ENCODE peak calls at places on chromosomes 1 and 21, in nine cellular contexts. One of them, this sample, is unnamed.

GRCh38 chr1:101833312-101833711 is 163.4 kb downstream of the OLFM3 start:
- DNase-seq in fibroblast of lung: peak
- DNase-seq in astrocyte: peak
- DNase-seq in ovary: no peak
- DNase-seq in spleen: no peak
- DNase-seq in epithelial cell of prostate: no peak
- DNase-seq in pancreas: no peak
- DNase-seq in upper lobe of right lung: no peak
- DNase-seq in HCT116: no peak
- DNase-seq in this sample: no peak

GRCh38 chr1:186183219-186183618 is 191.8 kb downstream of the TPR start:
- DNase-seq in pancreas: no peak
- DNase-seq in spleen: no peak
- DNase-seq in ovary: no peak
- DNase-seq in astrocyte: peak
- DNase-seq in fibroblast of lung: peak
- DNase-seq in upper lobe of right lung: no peak
- DNase-seq in epithelial cell of prostate: peak
- DNase-seq in HCT116: peak
- DNase-seq in this sample: peak

GRCh38 chr1:41907446-41907845 is 11.3 kb downstream of the HIVEP3 start:
- DNase-seq in HCT116: no peak
- DNase-seq in upper lobe of right lung: no peak
- DNase-seq in epithelial cell of prostate: no peak
- DNase-seq in ovary: no peak
- DNase-seq in astrocyte: no peak
- DNase-seq in spleen: no peak
- DNase-seq in fibroblast of lung: no peak
- DNase-seq in pancreas: no peak
- DNase-seq in this sample: no peak

GRCh38 chr1:198678901-198679329 is 40.1 kb downstream of the PTPRC start:
- DNase-seq in fibroblast of lung: no peak
- DNase-seq in ovary: no peak
- DNase-seq in astrocyte: no peak
- DNase-seq in epithelial cell of prostate: no peak
- DNase-seq in pancreas: peak
- DNase-seq in upper lobe of right lung: no peak
- DNase-seq in HCT116: no peak
- DNase-seq in spleen: peak
- DNase-seq in this sample: no peak

GRCh38 chr1:41496080-41497055 is 11.9 kb upstream of the EDN2 start:
- DNase-seq in fibroblast of lung: peak
- DNase-seq in epithelial cell of prostate: no peak
- DNase-seq in pancreas: peak
- DNase-seq in spleen: peak
- DNase-seq in HCT116: peak
- DNase-seq in astrocyte: peak
- DNase-seq in ovary: peak
- DNase-seq in upper lobe of right lung: peak
- DNase-seq in this sample: peak

GRCh38 chr1:188070848-188071247 is 1242.1 kb downstream of the PLA2G4A start:
- DNase-seq in astrocyte: no peak
- DNase-seq in epithelial cell of prostate: no peak
- DNase-seq in fibroblast of lung: no peak
- DNase-seq in ovary: no peak
- DNase-seq in upper lobe of right lung: no peak
- DNase-seq in HCT116: no peak
- DNase-seq in spleen: no peak
- DNase-seq in pancreas: no peak
- DNase-seq in this sample: no peak

GRCh38 chr1:114015075-114015474 is 35.8 kb downstream of the OLFML3 start:
- DNase-seq in HCT116: peak
- DNase-seq in astrocyte: peak
- DNase-seq in epithelial cell of prostate: no peak
- DNase-seq in upper lobe of right lung: no peak
- DNase-seq in ovary: no peak
- DNase-seq in fibroblast of lung: peak
- DNase-seq in spleen: no peak
- DNase-seq in pancreas: no peak
- DNase-seq in this sample: peak

GRCh38 chr1:161978011-161978790 is 45.5 kb downstream of the OLFML2B start:
- DNase-seq in astrocyte: no peak
- DNase-seq in upper lobe of right lung: no peak
- DNase-seq in epithelial cell of prostate: no peak
- DNase-seq in HCT116: no peak
- DNase-seq in fibroblast of lung: no peak
- DNase-seq in spleen: no peak
- DNase-seq in ovary: no peak
- DNase-seq in pancreas: no peak
- DNase-seq in this sample: no peak

GRCh38 chr21:25850126-25850831 is 115.5 kb downstream of the GABPA start:
- DNase-seq in pancreas: no peak
- DNase-seq in astrocyte: no peak
- DNase-seq in ovary: no peak
- DNase-seq in HCT116: no peak
- DNase-seq in epithelial cell of prostate: no peak
- DNase-seq in upper lobe of right lung: no peak
- DNase-seq in spleen: no peak
- DNase-seq in fibroblast of lung: no peak
- DNase-seq in this sample: peak

GRCh38 chr1:24928631-24929090 is 1.4 kb downstream of the RUNX3 start:
- DNase-seq in ovary: no peak
- DNase-seq in upper lobe of right lung: no peak
- DNase-seq in fibroblast of lung: no peak
- DNase-seq in epithelial cell of prostate: no peak
- DNase-seq in spleen: peak
- DNase-seq in pancreas: no peak
- DNase-seq in astrocyte: no peak
- DNase-seq in HCT116: no peak
- DNase-seq in this sample: no peak

GRCh38 chr1:234763910-234764309 is 153.9 kb upstream of the IRF2BP2 start:
- DNase-seq in HCT116: no peak
- DNase-seq in pancreas: no peak
- DNase-seq in ovary: no peak
- DNase-seq in spleen: no peak
- DNase-seq in fibroblast of lung: no peak
- DNase-seq in astrocyte: no peak
- DNase-seq in upper lobe of right lung: no peak
- DNase-seq in epithelial cell of prostate: no peak
- DNase-seq in this sample: no peak

GRCh38 chr1:172870901-172871606 is 179.7 kb downstream of the TNFSF18 start:
- DNase-seq in pancreas: no peak
- DNase-seq in astrocyte: no peak
- DNase-seq in fibroblast of lung: peak
- DNase-seq in epithelial cell of prostate: peak
- DNase-seq in upper lobe of right lung: no peak
- DNase-seq in spleen: no peak
- DNase-seq in ovary: no peak
- DNase-seq in HCT116: peak
- DNase-seq in this sample: no peak

GRCh38 chr1:228366062-228366850 is 40.4 kb downstream of the TRIM11 start:
- DNase-seq in spleen: no peak
- DNase-seq in ovary: no peak
- DNase-seq in astrocyte: no peak
- DNase-seq in HCT116: no peak
- DNase-seq in fibroblast of lung: no peak
- DNase-seq in pancreas: peak
- DNase-seq in upper lobe of right lung: peak
- DNase-seq in epithelial cell of prostate: no peak
- DNase-seq in this sample: no peak

GRCh38 chr1:38026592-38027200 is 14.2 kb downstream of the UTP11 start:
- DNase-seq in HCT116: no peak
- DNase-seq in spleen: no peak
- DNase-seq in upper lobe of right lung: peak
- DNase-seq in ovary: no peak
- DNase-seq in pancreas: no peak
- DNase-seq in epithelial cell of prostate: no peak
- DNase-seq in fibroblast of lung: peak
- DNase-seq in astrocyte: peak
- DNase-seq in this sample: peak

GRCh38 chr21:45467221-45467779 is 62.3 kb downstream of the COL18A1 start:
- DNase-seq in fibroblast of lung: peak
- DNase-seq in epithelial cell of prostate: no peak
- DNase-seq in ovary: no peak
- DNase-seq in upper lobe of right lung: peak
- DNase-seq in HCT116: no peak
- DNase-seq in astrocyte: peak
- DNase-seq in pancreas: peak
- DNase-seq in spleen: peak
- DNase-seq in this sample: peak

GRCh38 chr1:31788825-31789256 is 24.7 kb upstream of the ADGRB2 start:
- DNase-seq in pancreas: no peak
- DNase-seq in fibroblast of lung: peak
- DNase-seq in HCT116: no peak
- DNase-seq in epithelial cell of prostate: no peak
- DNase-seq in astrocyte: peak
- DNase-seq in ovary: no peak
- DNase-seq in spleen: no peak
- DNase-seq in upper lobe of right lung: no peak
- DNase-seq in this sample: peak

GRCh38 chr1:110875216-110875731 is 2.3 kb downstream of the CD53 start:
- DNase-seq in pancreas: no peak
- DNase-seq in spleen: peak
- DNase-seq in fibroblast of lung: no peak
- DNase-seq in astrocyte: no peak
- DNase-seq in epithelial cell of prostate: no peak
- DNase-seq in upper lobe of right lung: no peak
- DNase-seq in ovary: no peak
- DNase-seq in HCT116: no peak
- DNase-seq in this sample: no peak
- H3K27ac ChIP-seq in pancreas: no peak
- H3K27ac ChIP-seq in spleen: peak
- H3K27ac ChIP-seq in fibroblast of lung: no peak
- H3K27ac ChIP-seq in astrocyte: no peak
- H3K27ac ChIP-seq in epithelial cell of prostate: no peak
- H3K27ac ChIP-seq in upper lobe of right lung: peak
- H3K27ac ChIP-seq in ovary: no peak
- H3K27ac ChIP-seq in HCT116: no peak
- H3K27ac ChIP-seq in this sample: no peak

DNA sequence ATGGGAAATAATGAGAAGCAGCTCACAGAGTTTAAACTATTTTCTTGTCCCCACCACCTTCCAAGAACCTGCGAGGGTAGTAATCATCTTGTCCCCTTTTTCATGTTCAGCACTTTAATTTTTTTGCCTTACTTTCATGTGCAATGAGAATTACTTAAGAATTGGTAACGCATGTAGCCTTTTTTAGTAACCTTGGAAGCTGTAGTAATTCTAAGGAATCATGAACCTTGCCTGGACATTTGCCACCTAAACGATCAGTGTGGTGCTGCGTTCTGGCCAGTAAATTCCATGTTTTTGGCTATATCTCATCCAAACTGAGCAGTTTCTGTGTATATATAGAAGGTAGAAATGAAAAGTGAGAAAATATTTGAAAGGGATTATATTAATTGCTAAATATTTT is 3.9 kb upstream of the VAMP3 start:
- DNase-seq in upper lobe of right lung: no peak
- DNase-seq in spleen: no peak
- DNase-seq in pancreas: no peak
- DNase-seq in HCT116: no peak
- DNase-seq in ovary: no peak
- DNase-seq in fibroblast of lung: no peak
- DNase-seq in epithelial cell of prostate: no peak
- DNase-seq in astrocyte: no peak
- DNase-seq in this sample: no peak
- H3K27ac ChIP-seq in upper lobe of right lung: no peak
- H3K27ac ChIP-seq in spleen: no peak
- H3K27ac ChIP-seq in pancreas: no peak
- H3K27ac ChIP-seq in HCT116: no peak
- H3K27ac ChIP-seq in ovary: no peak
- H3K27ac ChIP-seq in fibroblast of lung: no peak
- H3K27ac ChIP-seq in epithelial cell of prostate: no peak
- H3K27ac ChIP-seq in astrocyte: no peak
- H3K27ac ChIP-seq in this sample: no peak

DNA sequence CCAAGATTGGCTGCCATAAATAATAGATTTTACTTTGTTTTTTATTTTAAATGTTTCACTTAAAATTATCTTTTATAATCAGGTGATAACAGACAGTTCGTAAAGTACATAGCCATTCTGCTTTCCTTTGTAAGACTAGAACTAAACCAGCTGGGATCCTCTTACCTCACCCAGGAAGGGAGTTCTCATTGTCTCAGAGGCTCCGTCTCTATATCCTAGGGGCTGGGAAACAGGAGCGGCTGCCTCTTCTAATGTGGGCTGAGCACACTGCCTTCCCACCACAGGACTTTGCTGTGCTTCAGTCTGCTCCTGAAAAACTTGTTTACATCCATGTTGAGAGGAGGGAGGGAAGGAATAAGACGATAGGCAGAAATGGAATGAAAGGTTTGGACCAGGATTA is 45.6 kb upstream of the PGD start:
- DNase-seq in HCT116: no peak
- DNase-seq in spleen: no peak
- DNase-seq in upper lobe of right lung: no peak
- DNase-seq in epithelial cell of prostate: no peak
- DNase-seq in pancreas: no peak
- DNase-seq in ovary: no peak
- DNase-seq in fibroblast of lung: no peak
- DNase-seq in astrocyte: no peak
- DNase-seq in this sample: no peak
- H3K27ac ChIP-seq in HCT116: no peak
- H3K27ac ChIP-seq in spleen: no peak
- H3K27ac ChIP-seq in upper lobe of right lung: no peak
- H3K27ac ChIP-seq in epithelial cell of prostate: no peak
- H3K27ac ChIP-seq in pancreas: no peak
- H3K27ac ChIP-seq in ovary: peak
- H3K27ac ChIP-seq in fibroblast of lung: no peak
- H3K27ac ChIP-seq in astrocyte: no peak
- H3K27ac ChIP-seq in this sample: no peak

GRCh38 chr1:221719987-221720386 is 21.9 kb downstream of the DUSP10 start:
- DNase-seq in ovary: no peak
- DNase-seq in pancreas: no peak
- DNase-seq in fibroblast of lung: peak
- DNase-seq in upper lobe of right lung: no peak
- DNase-seq in HCT116: no peak
- DNase-seq in epithelial cell of prostate: no peak
- DNase-seq in astrocyte: no peak
- DNase-seq in spleen: no peak
- DNase-seq in this sample: no peak

GRCh38 chr1:221720545-221720944 is 21.3 kb downstream of the DUSP10 start:
- DNase-seq in astrocyte: no peak
- DNase-seq in spleen: no peak
- DNase-seq in HCT116: no peak
- DNase-seq in epithelial cell of prostate: no peak
- DNase-seq in pancreas: no peak
- DNase-seq in fibroblast of lung: no peak
- DNase-seq in ovary: no peak
- DNase-seq in upper lobe of right lung: no peak
- DNase-seq in this sample: no peak

GRCh38 chr1:221718391-221719277 is 23.3 kb downstream of the DUSP10 start:
- DNase-seq in HCT116: no peak
- DNase-seq in fibroblast of lung: peak
- DNase-seq in ovary: no peak
- DNase-seq in epithelial cell of prostate: no peak
- DNase-seq in upper lobe of right lung: no peak
- DNase-seq in spleen: no peak
- DNase-seq in astrocyte: peak
- DNase-seq in pancreas: no peak
- DNase-seq in this sample: no peak

GRCh38 chr1:221717491-221717865 is 24.4 kb downstream of the DUSP10 start:
- DNase-seq in ovary: no peak
- DNase-seq in astrocyte: no peak
- DNase-seq in upper lobe of right lung: no peak
- DNase-seq in HCT116: no peak
- DNase-seq in fibroblast of lung: no peak
- DNase-seq in pancreas: no peak
- DNase-seq in epithelial cell of prostate: no peak
- DNase-seq in spleen: no peak
- DNase-seq in this sample: no peak

GRCh38 chr1:221719278-221719597 is 22.7 kb downstream of the DUSP10 start:
- DNase-seq in HCT116: no peak
- DNase-seq in spleen: no peak
- DNase-seq in epithelial cell of prostate: no peak
- DNase-seq in fibroblast of lung: no peak
- DNase-seq in astrocyte: no peak
- DNase-seq in pancreas: no peak
- DNase-seq in ovary: no peak
- DNase-seq in upper lobe of right lung: no peak
- DNase-seq in this sample: no peak
- H3K27ac ChIP-seq in HCT116: no peak
- H3K27ac ChIP-seq in spleen: no peak
- H3K27ac ChIP-seq in epithelial cell of prostate: no peak
- H3K27ac ChIP-seq in fibroblast of lung: peak
- H3K27ac ChIP-seq in astrocyte: peak
- H3K27ac ChIP-seq in pancreas: no peak
- H3K27ac ChIP-seq in ovary: no peak
- H3K27ac ChIP-seq in upper lobe of right lung: no peak
- H3K27ac ChIP-seq in this sample: no peak

This sample was measured in RWPE1.